ENCODE peak calls at places on chromosomes 2 and 18, in five cellular contexts. O is tibial artery; J is BJ; W is upper lobe of left lung; L is CD8-positive, alpha-beta T cell. Y is an unnamed sample.

GRCh38 chr2:219228026-219228744 is 1.3 kb downstream of the ATG9A start:
- DNase-seq in O (no peak), J (no peak), W (no peak), L (no peak), Y (no peak)

GRCh38 chr18:31509571-31509970 is 11.6 kb downstream of the DSG2 start:
- DNase-seq in O (no peak), J (no peak), W (no peak), L (no peak), Y (no peak)

GRCh38 chr2:60818272-60818671 is 62.2 kb downstream of the PAPOLG start:
- DNase-seq in O (no peak), J (no peak), W (no peak), L (peak), Y (no peak)

GRCh38 chr2:20378891-20379519 is 28.4 kb upstream of the PUM2 start:
- DNase-seq in O (peak), J (peak), W (peak), L (no peak), Y (peak)

GRCh38 chr2:72770879-72771461 is 54.9 kb downstream of the EXOC6B start:
- DNase-seq in O (no peak), J (peak), W (no peak), L (peak), Y (peak)

GRCh38 chr2:132009874-132010521 is 151.8 kb downstream of the ANKRD30BL start:
- DNase-seq in O (no peak), J (no peak), W (peak), L (no peak), Y (peak)

GRCh38 chr18:46418657-46419260 is 238.3 kb downstream of the LOXHD1 start:
- DNase-seq in O (peak), J (no peak), W (no peak), L (no peak), Y (no peak)

GRCh38 chr2:185738679-185739472 is at the start of gene FSIP2:
- DNase-seq in O (peak), J (no peak), W (peak), L (no peak), Y (peak)

GRCh38 chr18:79581406-79581805 is 98.2 kb upstream of the CTDP1 start:
- DNase-seq in O (peak), J (no peak), W (no peak), L (no peak), Y (no peak)

GRCh38 chr2:186554450-186554849 is 35.4 kb upstream of the ITGAV start:
- DNase-seq in O (no peak), J (no peak), W (no peak), L (no peak), Y (no peak)

GRCh38 chr2:160220545-160221009 is 20.5 kb upstream of the ITGB6 start:
- DNase-seq in O (no peak), J (no peak), W (no peak), L (no peak), Y (no peak)

GRCh38 chr2:158045362-158045761 is 56.3 kb upstream of the UPP2 start:
- DNase-seq in O (no peak), J (no peak), W (no peak), L (no peak), Y (no peak)

GRCh38 chr2:72013726-72014125 is 133.9 kb downstream of the CYP26B1 start:
- DNase-seq in O (no peak), J (no peak), W (no peak), L (no peak), Y (no peak)

GRCh38 chr18:31942301-31942998 is 478 bp downstream of the TRAPPC8 start:
- DNase-seq in O (no peak), J (no peak), W (peak), L (no peak), Y (peak)

GRCh38 chr2:200369886-200370285 is 63.4 kb downstream of the SPATS2L start:
- DNase-seq in O (no peak), J (no peak), W (no peak), L (no peak), Y (no peak)

GRCh38 chr2:226738821-226739507 is 60.7 kb downstream of the IRS1 start:
- DNase-seq in O (no peak), J (no peak), W (no peak), L (no peak), Y (no peak)

GRCh38 chr2:97951155-97951670 is 44.5 kb downstream of the TMEM131 start:
- DNase-seq in O (no peak), J (no peak), W (no peak), L (no peak), Y (no peak)

GRCh38 chr2:19111297-19111696 is 247.1 kb downstream of the OSR1 start:
- DNase-seq in O (no peak), J (no peak), W (no peak), L (no peak), Y (no peak)

GRCh38 chr18:52694804-52695203 is 354.8 kb downstream of the DCC start:
- DNase-seq in O (no peak), J (no peak), W (no peak), L (no peak), Y (peak)

GRCh38 chr2:64727843-64728463 is 74.2 kb upstream of the SERTAD2 start:
- DNase-seq in O (no peak), J (no peak), W (peak), L (no peak), Y (no peak)

GRCh38 chr2:143603035-143603616 is 473.9 kb downstream of the ARHGAP15 start:
- DNase-seq in O (no peak), J (no peak), W (no peak), L (no peak), Y (no peak)

GRCh38 chr2:98869272-98869641 is 66.8 kb downstream of the CRACDL start:
- DNase-seq in O (no peak), J (no peak), W (peak), L (no peak), Y (no peak)

GRCh38 chr2:30363406-30363805 is 83.6 kb upstream of the LCLAT1 start:
- DNase-seq in O (no peak), J (no peak), W (no peak), L (no peak), Y (no peak)

GRCh38 chr2:236507393-236508085 is 62.1 kb upstream of the ACKR3 start:
- DNase-seq in O (no peak), J (no peak), W (peak), L (peak), Y (peak)

DNA sequence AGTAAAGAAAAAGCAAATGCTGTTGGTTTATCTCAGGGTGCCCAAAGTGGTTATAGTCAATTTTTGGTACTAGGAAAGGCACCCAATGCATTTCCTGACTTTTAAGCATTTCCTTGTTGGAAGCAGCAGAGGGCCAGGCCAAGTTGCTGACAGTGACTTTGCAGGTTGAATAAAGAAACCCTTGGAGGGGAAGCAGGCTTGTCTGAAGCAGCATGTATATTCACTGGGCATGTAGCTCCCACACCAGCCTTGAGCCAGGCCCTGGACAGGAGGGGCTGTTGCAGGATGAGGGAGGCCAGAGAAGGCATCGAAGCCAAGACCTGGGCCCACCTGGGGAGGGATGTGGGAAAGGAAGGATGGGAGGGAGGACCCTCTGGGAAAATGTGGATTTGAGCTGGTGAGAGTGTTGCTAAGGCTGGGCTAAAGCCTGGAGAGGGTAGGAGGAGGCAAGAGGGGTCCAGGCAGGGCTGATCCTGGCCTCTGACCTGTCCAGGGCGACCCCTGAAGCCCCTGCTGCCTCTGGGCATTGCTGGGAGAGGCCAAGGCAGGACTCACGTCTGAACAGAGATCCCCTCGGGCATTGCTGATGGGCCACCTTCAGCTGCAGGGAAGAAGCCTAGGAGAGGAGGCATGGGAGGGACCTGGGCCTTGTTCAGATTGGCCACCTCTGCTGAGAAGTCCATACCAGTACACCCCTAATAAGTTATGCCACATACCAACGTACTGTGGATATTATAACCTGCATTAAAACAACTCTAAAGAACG is 79.6 kb downstream of the STPG4 start:
- DNase-seq in O (no peak), J (no peak), W (no peak), L (no peak), Y (no peak)
- TF ChIP-seq CTCF in O (no peak), J (no peak), W (no peak), L (no peak), Y (no peak)

DNA sequence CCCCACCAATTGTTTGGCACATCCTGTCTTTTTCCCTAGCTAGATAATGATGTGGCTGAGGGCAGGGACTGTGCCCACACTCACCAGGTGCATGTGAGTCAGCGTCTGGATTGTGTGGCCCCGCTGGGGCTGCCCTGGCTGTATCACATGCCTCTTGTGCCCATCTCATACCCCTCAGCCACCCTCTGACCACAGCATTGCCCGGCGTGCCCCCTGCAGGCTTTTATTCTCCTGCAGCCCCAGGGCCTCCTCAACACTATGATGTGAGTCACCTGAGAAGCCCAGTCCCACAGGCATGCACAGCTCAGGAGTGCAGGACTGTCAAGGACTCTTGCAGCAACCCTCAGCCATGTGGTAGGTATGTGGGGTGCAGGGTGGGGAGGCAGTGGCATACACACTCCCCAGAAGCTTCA is 14.8 kb upstream of the STEAP3 start:
- DNase-seq in O (no peak), J (no peak), W (no peak), L (no peak), Y (no peak)
- TF ChIP-seq CTCF in O (no peak), J (no peak), W (no peak), L (no peak), Y (no peak)

GRCh38 chr2:49044680-49045079 is 109.6 kb downstream of the FSHR start:
- DNase-seq in O (no peak), J (no peak), W (no peak), L (no peak), Y (peak)
- TF ChIP-seq CTCF in O (no peak), J (no peak), W (no peak), L (no peak), Y (no peak)

GRCh38 chr2:240555541-240556250 is 2.1 kb downstream of the ANKMY1 start:
- DNase-seq in O (no peak), J (no peak), W (peak), L (no peak), Y (no peak)

GRCh38 chr2:240557808-240558207 is at the start of gene ANKMY1:
- DNase-seq in O (peak), J (no peak), W (peak), L (peak), Y (peak)

GRCh38 chr2:240554767-240555493 is 2.9 kb downstream of the ANKMY1 start:
- DNase-seq in O (no peak), J (no peak), W (peak), L (no peak), Y (no peak)

GRCh38 chr2:240557101-240557751 is 562 bp downstream of the ANKMY1 start:
- DNase-seq in O (no peak), J (no peak), W (peak), L (no peak), Y (peak)

DNA sequence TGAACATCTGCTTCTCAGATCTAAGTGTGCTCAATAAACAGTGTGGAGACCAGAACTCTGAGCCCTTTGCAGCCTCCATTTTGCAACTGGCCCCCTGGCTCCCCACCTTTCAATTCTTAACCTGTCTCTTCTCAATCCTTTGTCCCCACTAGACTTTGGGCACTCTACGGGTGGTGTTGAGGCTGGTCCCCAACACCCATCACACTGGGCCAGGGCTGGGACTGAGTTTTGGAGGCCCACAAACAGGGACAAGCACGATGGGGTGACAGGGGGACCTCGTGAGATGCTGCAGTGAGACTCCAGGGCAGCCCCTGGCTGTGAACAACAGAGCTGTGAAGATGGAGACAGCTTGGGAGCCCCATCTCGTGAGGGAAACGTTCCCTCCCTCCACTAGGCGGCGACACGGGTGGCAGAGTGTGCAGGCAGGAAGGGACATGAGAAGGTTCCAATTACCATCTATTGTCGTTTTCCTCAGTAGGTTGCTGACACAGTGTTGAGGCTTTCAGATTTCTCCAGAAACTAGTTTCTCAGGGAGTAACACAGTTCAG is 1.2 kb downstream of the ANKMY1 start:
- DNase-seq in O (no peak), J (no peak), W (peak), L (peak), Y (peak)
- TF ChIP-seq CTCF in O (no peak), J (peak), W (peak), L (peak), Y (peak)

Y was measured in endothelial cell.